ENCODE peak calls at places on chromosomes 7 and 10, in nine cellular contexts. O is neuronal stem cell, P is mammary epithelial cell, Q is GM23248, W is SK-N-SH, A is astrocyte, G is MM.1S, X is HCT116, R is H1. J is an unnamed sample.
A peak's percentile ranks its signal among the peaks of the same experiment; 100 is the strongest.

GRCh38 chr10:117656385-117657367 is 114.1 kb downstream of the EMX2 start:
- DNase-seq in P (no peak), G (peak; percentile 35), X (no peak), O (no peak), A (no peak), R (no peak), Q (no peak), W (no peak), J (no peak)

GRCh38 chr10:71523756-71524155 is 127.0 kb downstream of the CDH23 start:
- DNase-seq in O (no peak), P (no peak), Q (no peak), G (no peak), W (no peak), X (no peak), R (no peak), A (no peak), J (no peak)

GRCh38 chr7:106029941-106030340 is 66.9 kb downstream of the CDHR3 start:
- DNase-seq in Q (no peak), G (no peak), W (no peak), P (no peak), X (no peak), A (no peak), O (no peak), R (no peak), J (no peak)

GRCh38 chr7:15174470-15174869 is 271.9 kb upstream of the DGKB start:
- DNase-seq in P (no peak), O (no peak), Q (no peak), X (no peak), W (no peak), A (no peak), G (peak; percentile 1), R (no peak), J (no peak)

GRCh38 chr7:117034851-117035462 is 81.7 kb downstream of the ST7 start:
- DNase-seq in R (no peak), O (no peak), P (no peak), W (no peak), Q (no peak), A (no peak), G (no peak), X (no peak), J (no peak)

GRCh38 chr10:132466520-132467463 is 69.8 kb downstream of the PWWP2B start:
- DNase-seq in X (no peak), W (no peak), P (no peak), O (no peak), Q (no peak), G (no peak), A (no peak), R (no peak), J (no peak)

GRCh38 chr10:100997364-100998182 is 2.0 kb upstream of the LZTS2 start:
- DNase-seq in Q (peak; percentile 88), A (peak; percentile 37), W (peak; percentile 86), O (peak; percentile 75), R (peak; percentile 71), X (peak; percentile 76), G (peak; percentile 68), P (peak; percentile 75), J (peak; percentile 92)

GRCh38 chr10:17665742-17666141 is 21.8 kb downstream of the STAM start:
- DNase-seq in G (no peak), W (no peak), O (no peak), X (no peak), A (peak; percentile 90), P (peak; percentile 77), Q (peak; percentile 94), R (no peak), J (no peak)

GRCh38 chr10:34150103-34150502 is 665.0 kb downstream of the PARD3 start:
- DNase-seq in G (no peak), P (no peak), R (no peak), X (no peak), Q (no peak), W (no peak), O (no peak), A (no peak), J (no peak)

GRCh38 chr10:104582604-104582951 is 58.5 kb upstream of the SORCS3 start:
- DNase-seq in G (no peak), P (peak; percentile 40), X (no peak), A (peak; percentile 27), O (no peak), R (no peak), W (no peak), Q (no peak), J (no peak)

GRCh38 chr7:149870274-149870673 is 3.5 kb upstream of the ATP6V0E2 start:
- DNase-seq in X (no peak), Q (no peak), P (no peak), G (no peak), O (no peak), A (no peak), W (no peak), R (no peak), J (no peak)

GRCh38 chr10:69123306-69123746 is 652 bp upstream of the VPS26A start:
- DNase-seq in Q (peak; percentile 88), G (no peak), W (peak; percentile 72), X (peak; percentile 41), R (no peak), O (no peak), A (peak; percentile 54), P (peak; percentile 69), J (peak; percentile 83)

GRCh38 chr10:108817125-108817524 is 1106.2 kb downstream of the XPNPEP1 start:
- DNase-seq in W (no peak), X (no peak), G (no peak), O (no peak), R (no peak), P (no peak), A (no peak), Q (no peak), J (no peak)

GRCh38 chr10:110881247-110881646 is 9.5 kb downstream of the PDCD4 start:
- DNase-seq in G (no peak), O (no peak), Q (no peak), W (no peak), X (no peak), A (no peak), R (no peak), P (no peak), J (no peak)

GRCh38 chr10:110881905-110882304 is 10.2 kb downstream of the PDCD4 start:
- DNase-seq in W (no peak), R (no peak), G (no peak), X (no peak), O (no peak), A (no peak), P (no peak), Q (peak; percentile 14), J (no peak)

GRCh38 chr10:110885932-110886674 is 14.4 kb downstream of the PDCD4 start:
- DNase-seq in G (no peak), R (no peak), X (no peak), P (no peak), A (no peak), O (no peak), W (no peak), Q (no peak), J (no peak)

GRCh38 chr10:110887560-110887959 is 15.8 kb downstream of the PDCD4 start:
- DNase-seq in X (no peak), Q (no peak), A (no peak), W (no peak), G (no peak), R (no peak), O (no peak), P (no peak), J (no peak)

GRCh38 chr10:110883924-110884323 is 12.2 kb downstream of the PDCD4 start:
- DNase-seq in R (no peak), Q (no peak), P (no peak), G (peak; percentile 61), X (no peak), W (no peak), A (no peak), O (no peak), J (no peak)
- H3K4me2 ChIP-seq in R (no peak overlapping the region), Q (no peak overlapping the region), P (no peak overlapping the region), G (peak overlapping the region; percentile 68), X (no peak overlapping the region), W (no peak overlapping the region), A (peak overlapping the region; percentile 61), O (no peak overlapping the region), J (no peak overlapping the region)

GRCh38 chr7:73718905-73719805 is at the start of gene STX1A:
- DNase-seq in O (no peak), A (peak; percentile 34), X (no peak), P (peak; percentile 58), W (peak; percentile 100), G (peak; percentile 75), Q (peak; percentile 93), R (no peak), J (peak; percentile 92)
- H3K9ac ChIP-seq in O (peak within 1 kb of the TSS; percentile 90), A (peak within 1 kb of the TSS; percentile 95), X (peak within 1 kb of the TSS; percentile 95), P (peak within 1 kb of the TSS; percentile 77), W (peak within 1 kb of the TSS; percentile 96), G (peak within 1 kb of the TSS; percentile 67), Q (peak within 1 kb of the TSS; percentile 94), R (peak within 1 kb of the TSS; percentile 47), J (peak within 1 kb of the TSS; percentile 10)

DNA sequence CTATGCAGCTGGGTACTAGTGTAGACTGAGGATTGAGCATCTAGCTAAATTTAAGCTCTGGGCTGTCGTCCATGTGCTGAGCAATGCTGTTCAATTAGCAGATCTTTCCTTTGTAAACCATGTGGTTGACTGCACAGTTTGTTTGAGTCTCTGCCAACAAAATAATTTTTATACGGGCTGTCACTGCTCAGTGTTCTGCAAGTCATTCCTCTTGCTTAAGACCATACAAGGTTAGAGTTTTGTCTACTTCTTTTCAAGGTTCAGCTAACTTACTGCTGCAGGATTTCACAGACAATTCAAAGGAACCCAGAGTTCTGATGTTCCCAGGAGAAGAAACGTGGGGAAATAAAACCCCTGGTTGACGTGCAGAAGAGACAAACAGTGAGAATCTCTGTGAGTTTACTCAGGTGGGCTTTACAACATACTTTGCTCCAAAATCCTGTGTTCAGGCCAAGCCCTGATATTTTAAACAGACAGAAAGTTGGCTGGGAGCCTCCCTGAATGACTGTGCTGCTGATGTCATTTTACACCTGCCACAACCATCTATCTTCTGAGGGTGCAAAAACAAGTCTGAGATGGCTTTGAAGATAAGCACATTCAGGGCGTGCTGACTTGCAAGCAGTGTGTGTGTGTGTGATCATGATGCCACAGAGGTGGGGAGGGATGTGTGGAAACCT is 177.1 kb upstream of the SVIL start:
- DNase-seq in A (peak; percentile 99), Q (peak; percentile 94), X (no peak), O (no peak), G (no peak), R (no peak), W (peak; percentile 25), P (peak; percentile 92), J (no peak)
- H3K4me2 ChIP-seq in A (peak overlapping the region; percentile 72), Q (peak overlapping the region; percentile 50), X (no peak overlapping the region), O (no peak overlapping the region), G (no peak overlapping the region), R (no peak overlapping the region), W (peak overlapping the region; percentile 15), P (no peak overlapping the region), J (no peak overlapping the region)

DNA sequence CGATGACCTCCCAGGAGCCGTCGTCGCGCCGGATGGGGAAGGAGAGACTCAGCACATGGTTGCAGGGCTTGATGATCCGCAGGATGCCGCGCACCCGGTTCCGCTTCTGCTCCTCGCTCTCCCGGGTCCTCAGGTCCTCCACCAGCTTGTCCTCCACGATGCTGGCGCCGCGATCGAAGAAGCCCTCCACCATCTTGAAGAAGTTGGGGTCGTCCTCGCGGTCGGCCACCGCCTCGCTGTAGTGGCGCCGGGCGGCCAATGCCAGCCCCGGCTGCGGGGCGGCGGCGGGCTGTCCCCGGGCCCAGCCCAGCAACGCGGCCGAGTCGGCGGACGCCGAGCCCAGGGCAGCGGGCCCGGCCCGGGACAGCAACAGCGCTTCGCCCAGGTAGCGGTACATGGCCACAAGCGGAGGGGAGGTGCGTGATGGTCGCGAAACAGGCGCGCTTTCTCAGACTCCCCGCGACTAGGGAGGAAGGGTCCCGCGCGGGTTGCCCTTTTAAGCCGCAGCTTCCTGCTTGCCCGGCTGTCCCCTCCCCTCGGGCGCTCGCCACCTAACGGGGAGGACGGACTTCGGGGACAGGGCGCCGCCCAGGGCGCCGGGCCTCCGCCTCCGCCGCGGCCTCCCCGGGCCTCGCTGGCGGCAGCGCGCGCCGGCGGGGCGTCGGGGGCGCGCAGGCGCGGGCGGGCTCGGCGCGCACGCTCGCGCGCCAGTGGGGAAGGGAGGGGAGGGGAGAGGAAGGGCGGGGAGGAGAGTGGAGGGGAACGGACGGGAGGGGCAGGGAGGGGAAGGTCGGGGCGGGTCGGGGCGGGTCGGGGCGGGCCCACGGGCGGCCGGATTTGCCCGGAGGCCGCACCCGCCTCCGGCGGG is at the start of the genes GLUD1 and SHLD2:
- DNase-seq in W (peak; percentile 96), G (peak; percentile 97), A (peak; percentile 78), X (peak; percentile 87), Q (peak; percentile 94), O (peak; percentile 88), P (peak; percentile 89), R (peak; percentile 69), J (peak; percentile 95)
- H3K9ac ChIP-seq in W (peak within 1 kb of the TSS; percentile 75), G (peak within 1 kb of the TSS; percentile 89), A (peak within 1 kb of the TSS; percentile 94), X (peak within 1 kb of the TSS; percentile 89), Q (peak within 1 kb of the TSS; percentile 93), O (peak within 1 kb of the TSS; percentile 98), P (peak within 1 kb of the TSS; percentile 85), R (peak within 1 kb of the TSS; percentile 87), J (peak within 1 kb of the TSS; percentile 36)

J was measured in neural progenitor cell.